ENCODE peak calls at places on chromosomes 5 and 9, in nine cellular contexts. O, S, F, M, W, N, T, I and C are unnamed samples.

GRCh38 chr5:56829137-56829536 is 13.8 kb downstream of the MAP3K1 start:
- DNase-seq in N (no peak), W (no peak), I (peak; percentile 58), F (no peak), O (no peak), M (no peak), T (peak; percentile 58), S (no peak), C (peak; percentile 39)

GRCh38 chr9:125810161-125810560 is 63.0 kb downstream of the PBX3 start:
- DNase-seq in O (no peak), N (no peak), W (no peak), F (no peak), S (no peak), M (no peak), T (no peak), I (no peak), C (no peak)

GRCh38 chr5:95731571-95732554 is 727 bp downstream of the RHOBTB3 start:
- DNase-seq in F (peak; percentile 69), M (peak; percentile 69), I (no peak), S (peak; percentile 86), N (no peak), T (peak; percentile 42), O (peak; percentile 66), W (peak; percentile 60), C (peak; percentile 70)

GRCh38 chr5:148387325-148387724 is 3.6 kb downstream of the FBXO38 start:
- DNase-seq in S (no peak), F (no peak), N (peak; percentile 89), T (no peak), M (peak; percentile 83), W (no peak), I (no peak), O (no peak), C (no peak)

GRCh38 chr9:36772449-36773370 is 200.0 kb downstream of the MELK start:
- DNase-seq in M (peak; percentile 51), I (no peak), F (no peak), T (no peak), S (peak; percentile 58), O (no peak), W (peak; percentile 60), N (peak; percentile 25), C (peak; percentile 36)

GRCh38 chr9:83920469-83920941 is 727 bp downstream of the KIF27 start:
- DNase-seq in S (peak; percentile 91), M (peak; percentile 69), W (peak; percentile 75), O (no peak), I (no peak), N (no peak), T (no peak), F (peak; percentile 82), C (no peak)

GRCh38 chr5:111389390-111390082 is 122.8 kb downstream of the STARD4 start:
- DNase-seq in S (no peak), M (peak; percentile 94), N (peak; percentile 91), O (no peak), W (no peak), I (no peak), T (no peak), F (no peak), C (peak; percentile 37)

GRCh38 chr5:68875351-68875750 is 218.5 kb upstream of the SLC30A5 start:
- DNase-seq in F (no peak), N (no peak), S (no peak), T (no peak), O (no peak), M (no peak), I (no peak), W (no peak), C (no peak)

GRCh38 chr5:135489466-135490244 is 37.5 kb upstream of the TIFAB start:
- DNase-seq in S (peak; percentile 83), T (no peak), F (peak; percentile 44), N (no peak), M (peak; percentile 19), W (peak; percentile 24), I (no peak), O (no peak), C (no peak)

GRCh38 chr9:127449332-127449966 is 1.8 kb downstream of the RPL12 start:
- DNase-seq in S (peak; percentile 31), O (no peak), F (no peak), I (no peak), N (no peak), M (peak; percentile 19), W (peak; percentile 31), T (no peak), C (no peak)

GRCh38 chr9:127647451-127647850 is 35.4 kb downstream of the STXBP1 start:
- DNase-seq in M (no peak), T (no peak), S (no peak), I (no peak), F (no peak), W (no peak), O (no peak), N (no peak), C (no peak)

GRCh38 chr9:13002740-13003139 is 227.9 kb downstream of the LURAP1L start:
- DNase-seq in M (no peak), N (no peak), T (no peak), I (no peak), O (no peak), S (peak; percentile 19), F (no peak), W (no peak), C (no peak)

GRCh38 chr5:148372883-148373282 is 10.9 kb upstream of the FBXO38 start:
- DNase-seq in M (peak; percentile 18), W (no peak), F (no peak), T (no peak), I (no peak), O (no peak), S (peak; percentile 24), N (no peak), C (no peak)